ENCODE peak calls at places on chromosomes 12 and 14, in ten cellular contexts. S is transverse colon, B is sigmoid colon, F is tibial nerve, W is H1, Q is K562, A is stomach, X is A549, O is SK-N-SH, D is upper lobe of left lung. M is an unnamed sample.

GRCh38 chr12:19894803-19895202 is 455.5 kb downstream of the AEBP2 start:
- DNase-seq in O (no peak), S (no peak), X (no peak), B (no peak), W (no peak), Q (no peak), F (no peak), D (no peak), A (no peak), M (no peak)

GRCh38 chr14:24177928-24178327 is 6.0 kb downstream of the REC8 start:
- DNase-seq in W (no peak), B (no peak), S (no peak), D (peak), F (no peak), Q (no peak), O (no peak), X (no peak), A (no peak), M (no peak)

GRCh38 chr12:15931590-15932053 is 20.5 kb downstream of the DERA start:
- DNase-seq in F (no peak), O (no peak), A (no peak), W (no peak), Q (peak), D (no peak), B (no peak), X (peak), S (no peak), M (no peak)

GRCh38 chr12:122793685-122794106 is 19.3 kb downstream of the CCDC62 start:
- DNase-seq in F (peak), W (no peak), Q (peak), S (no peak), X (peak), B (no peak), A (no peak), D (no peak), O (peak), M (no peak)

GRCh38 chr14:64503184-64503433 is 529 bp downstream of the ZBTB25 start:
- DNase-seq in Q (no peak), X (no peak), O (no peak), F (no peak), S (no peak), W (no peak), B (peak), A (no peak), D (no peak), M (no peak)

GRCh38 chr12:24954261-24954660 is 5.4 kb upstream of the BCAT1 start:
- DNase-seq in X (no peak), B (no peak), O (peak), A (no peak), S (no peak), Q (peak), D (no peak), F (no peak), W (no peak), M (no peak)

GRCh38 chr14:103056322-103057027 is 874 bp downstream of the CDC42BPB start:
- DNase-seq in F (peak), O (peak), S (peak), Q (peak), D (peak), X (peak), W (peak), B (peak), A (peak), M (peak)

GRCh38 chr12:388547-389137 is 478 bp downstream of the KDM5A start:
- DNase-seq in B (no peak), Q (peak), D (peak), S (peak), W (no peak), A (no peak), F (no peak), X (peak), O (no peak), M (no peak)

GRCh38 chr12:116771651-116772050 is 33.5 kb downstream of the RNFT2 start:
- DNase-seq in O (no peak), A (no peak), Q (no peak), F (no peak), B (no peak), W (no peak), S (no peak), D (no peak), X (no peak), M (no peak)

GRCh38 chr14:35416108-35416750 is 11.7 kb upstream of the NFKBIA start:
- DNase-seq in X (no peak), B (no peak), D (no peak), A (no peak), F (no peak), Q (no peak), W (no peak), O (no peak), S (peak), M (no peak)

GRCh38 chr12:58711968-58712367 is 208.3 kb downstream of the LRIG3 start:
- DNase-seq in B (no peak), X (no peak), W (no peak), S (no peak), D (no peak), Q (no peak), F (no peak), A (no peak), O (no peak), M (no peak)

GRCh38 chr12:20547788-20548575 is 147.2 kb upstream of the SLCO1C1 start:
- DNase-seq in O (no peak), Q (no peak), B (no peak), F (peak), A (no peak), D (no peak), S (no peak), W (no peak), X (no peak), M (no peak)

GRCh38 chr14:102323102-102323501 is 3.6 kb downstream of the ZNF839 start:
- DNase-seq in W (no peak), X (peak), Q (no peak), O (peak), F (peak), B (peak), S (peak), D (no peak), A (peak), M (peak)

GRCh38 chr14:67331368-67332125 is 28.1 kb downstream of the ATP6V1D start:
- DNase-seq in F (no peak), A (no peak), D (no peak), Q (no peak), W (no peak), X (no peak), S (no peak), O (no peak), B (no peak), M (no peak)

GRCh38 chr14:35915775-35916174 is 89.6 kb downstream of the BRMS1L start:
- DNase-seq in W (no peak), F (no peak), D (no peak), Q (no peak), A (no peak), X (no peak), O (no peak), S (no peak), B (no peak), M (no peak)

GRCh38 chr12:62631531-62632520 is 165.2 kb downstream of the MON2 start:
- DNase-seq in D (peak), S (peak), B (peak), Q (no peak), A (peak), W (peak), F (peak), X (peak), O (peak), M (peak)

GRCh38 chr12:19036673-19037357 is 92.7 kb upstream of the PLEKHA5 start:
- DNase-seq in S (no peak), W (no peak), D (no peak), B (no peak), O (no peak), F (no peak), Q (no peak), A (no peak), X (no peak), M (no peak)

GRCh38 chr14:93683241-93683640 is 105.0 kb downstream of the PRIMA1 start:
- DNase-seq in S (no peak), W (peak), B (no peak), Q (peak), A (no peak), X (peak), O (peak), F (peak), D (no peak), M (no peak)

GRCh38 chr12:49777800-49778748 is 36.7 kb downstream of the TMBIM6 start:
- DNase-seq in A (peak), X (peak), D (peak), S (peak), F (no peak), Q (peak), B (no peak), W (peak), O (no peak), M (peak)

GRCh38 chr12:31897791-31898503 is 61.3 kb upstream of the RESF1 start:
- DNase-seq in A (peak), W (peak), Q (peak), B (no peak), O (peak), S (peak), D (peak), X (peak), F (peak), M (no peak)

GRCh38 chr14:70655110-70655826 is 13.6 kb downstream of the TTC9 start:
- DNase-seq in F (no peak), D (no peak), X (no peak), O (no peak), S (peak), B (no peak), A (peak), W (peak), Q (no peak), M (no peak)

GRCh38 chr14:29222671-29223268 is 456.2 kb downstream of the FOXG1 start:
- DNase-seq in A (no peak), Q (peak), B (no peak), W (no peak), X (peak), O (peak), F (no peak), D (no peak), S (no peak), M (peak)

GRCh38 chr14:93824518-93825234 is 36.4 kb upstream of the PRIMA1 start:
- DNase-seq in X (no peak), W (no peak), Q (no peak), D (peak), S (no peak), F (no peak), O (peak), B (no peak), A (no peak), M (no peak)

GRCh38 chr14:92471919-92472318 is 41.7 kb upstream of the RIN3 start:
- DNase-seq in O (no peak), F (no peak), A (no peak), S (peak), Q (no peak), D (no peak), W (peak), X (peak), B (no peak), M (no peak)

DNA sequence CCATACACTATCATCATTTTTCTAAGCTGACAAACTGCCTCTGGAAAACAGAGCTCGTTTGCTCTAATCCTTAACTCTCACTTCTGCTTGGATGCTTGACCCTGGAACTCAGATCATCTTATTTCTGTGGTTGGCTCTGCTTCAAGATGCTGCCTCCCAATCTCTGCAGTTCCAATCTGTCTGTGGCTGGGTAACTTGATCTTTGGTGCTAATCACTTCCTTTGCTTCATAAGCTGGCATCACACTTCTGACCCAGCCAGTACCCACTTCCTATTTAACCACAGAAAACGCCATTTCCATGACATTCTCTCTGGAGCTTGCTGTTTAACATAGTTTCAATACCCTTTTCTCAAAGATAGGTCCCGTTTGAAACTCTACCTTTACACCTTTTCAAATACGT is 254.2 kb downstream of the ACSS3 start:
- DNase-seq in B (no peak), S (no peak), A (no peak), W (no peak), F (no peak), D (no peak), X (no peak), Q (no peak), O (no peak), M (no peak)
- TF ChIP-seq EP300 in B (no peak), S (no peak), A (no peak), W (no peak), F (no peak), D (no peak), X (no peak), Q (no peak), O (no peak), M (no peak)

DNA sequence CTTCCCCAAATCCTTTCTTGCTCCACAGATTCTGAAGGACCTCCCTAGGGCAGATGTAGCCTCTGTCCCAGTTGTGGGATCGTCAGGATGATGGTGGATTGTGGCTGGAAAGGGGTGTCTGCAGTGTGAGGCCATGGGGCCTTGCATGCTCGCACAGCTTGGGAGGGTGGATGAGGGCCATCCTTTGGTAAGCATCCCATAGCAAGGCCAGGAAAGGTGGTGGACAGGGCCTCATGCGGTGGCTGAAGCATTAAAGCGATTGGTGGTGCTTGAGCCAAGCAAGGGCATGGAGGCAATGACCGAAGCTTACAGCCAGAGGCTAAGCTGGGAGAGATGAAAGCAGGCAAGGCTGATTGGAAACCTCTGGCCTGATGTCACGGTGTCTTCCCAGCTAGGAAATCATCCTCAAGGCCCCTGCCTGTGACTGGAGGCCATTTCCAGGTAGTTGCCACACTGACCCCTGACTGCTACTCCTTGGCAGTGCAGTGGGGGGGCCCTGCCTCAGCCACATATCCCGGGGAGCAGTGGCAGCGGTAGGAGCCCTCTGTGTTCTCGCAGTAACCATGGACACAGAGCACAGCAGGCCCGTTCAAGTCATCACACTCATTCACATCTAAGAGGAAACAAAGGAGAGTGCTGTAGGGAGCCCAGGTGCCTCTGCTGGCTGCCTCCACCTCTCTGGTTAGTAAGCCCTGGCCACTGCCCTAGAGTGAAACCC is 7.0 kb downstream of the ISCA2 start:
- DNase-seq in X (no peak), S (no peak), A (no peak), F (no peak), D (no peak), B (peak), Q (no peak), W (no peak), O (no peak), M (no peak)
- H3K4me3 ChIP-seq in X (no peak), S (no peak), A (no peak), F (no peak), D (no peak), B (no peak), Q (no peak), W (peak), O (no peak), M (no peak)

GRCh38 chr12:113002155-113002554 is 23.8 kb downstream of the OAS2 start:
- DNase-seq in D (no peak), F (no peak), X (peak), W (no peak), S (no peak), B (no peak), O (no peak), Q (no peak), A (no peak), M (no peak)
- TF ChIP-seq CTCF in D (no peak), F (no peak), X (no peak), W (no peak), S (no peak), B (no peak), O (no peak), Q (peak), A (no peak), M (no peak)

DNA sequence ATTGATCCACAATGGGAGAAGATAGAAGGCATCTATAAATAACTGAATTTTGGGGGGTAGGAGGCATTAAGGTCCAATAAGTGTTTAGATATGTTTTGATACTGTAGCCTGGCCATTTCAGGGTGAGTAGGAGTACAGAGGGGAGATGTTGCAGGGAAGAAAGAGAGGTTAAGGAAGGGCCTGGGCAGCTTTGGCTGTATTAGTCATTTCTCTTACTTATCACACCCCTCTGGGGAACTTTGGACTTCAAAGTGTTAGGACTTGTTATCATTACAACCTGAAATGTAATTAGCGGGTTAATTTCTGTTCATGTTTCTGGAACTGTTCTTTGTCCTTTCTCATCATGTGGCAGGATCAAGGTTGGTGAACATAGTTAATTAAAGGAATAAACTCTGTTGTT is 40.3 kb downstream of the SUSD6 start:
- DNase-seq in Q (peak), O (no peak), W (no peak), F (no peak), B (no peak), S (no peak), A (no peak), D (no peak), X (no peak), M (no peak)
- TF ChIP-seq EP300 in Q (no peak), O (no peak), W (no peak), F (no peak), B (no peak), S (no peak), A (no peak), D (no peak), X (no peak), M (no peak)

DNA sequence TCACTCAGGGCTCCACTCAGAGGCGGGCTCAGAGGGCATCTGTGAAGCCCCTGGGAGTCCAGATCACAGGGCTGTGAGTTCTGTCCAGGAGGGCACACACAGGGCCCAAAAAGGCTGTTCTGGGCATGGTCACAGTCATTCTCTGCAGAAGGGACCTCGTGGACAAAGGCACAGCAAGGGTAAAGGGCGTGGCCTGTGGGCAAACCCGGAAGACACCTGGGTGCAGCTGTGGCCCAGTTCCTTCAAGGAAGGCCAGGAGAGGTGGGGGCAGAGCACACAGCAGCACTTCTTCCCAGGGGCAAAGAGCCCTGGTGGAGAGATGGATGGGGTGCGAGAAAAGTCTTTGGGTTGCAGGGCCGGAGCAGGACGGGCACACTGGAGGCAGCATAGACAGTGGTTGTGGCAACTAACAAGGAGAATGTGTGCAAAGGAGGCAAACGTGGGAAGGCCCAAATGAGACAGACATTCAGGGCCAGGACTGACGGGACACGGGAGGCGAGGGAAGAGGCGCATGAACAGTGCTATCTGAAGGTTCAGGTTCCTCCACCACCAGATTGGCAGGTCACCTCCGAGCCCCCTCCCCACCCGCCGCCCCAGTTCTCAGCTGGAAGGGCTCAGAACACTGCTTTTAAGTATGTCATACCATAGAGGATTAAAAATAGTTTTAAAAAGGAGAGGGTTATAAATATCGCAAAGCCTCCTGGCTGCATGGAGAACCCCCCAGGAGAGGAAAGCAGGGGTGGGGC is 8.9 kb downstream of the CLMN start:
- DNase-seq in O (no peak), S (peak), F (no peak), X (no peak), Q (no peak), D (no peak), A (no peak), W (no peak), B (no peak), M (no peak)
- H3K4me3 ChIP-seq in O (no peak), S (no peak), F (no peak), X (no peak), Q (no peak), D (no peak), A (no peak), W (no peak), B (no peak), M (no peak)

GRCh38 chr12:80622271-80622670 is 85.2 kb upstream of the MYF6 start:
- DNase-seq in O (no peak), Q (no peak), S (no peak), X (peak), B (no peak), D (no peak), A (no peak), F (no peak), W (no peak), M (no peak)
- TF ChIP-seq CTCF in O (peak), Q (no peak), S (no peak), X (peak), B (no peak), D (no peak), A (no peak), F (no peak), W (peak), M (no peak)

GRCh38 chr12:28108599-28108998 is 81.7 kb upstream of the CCDC91 start:
- DNase-seq in X (no peak), F (no peak), D (no peak), A (no peak), Q (peak), B (no peak), O (no peak), S (no peak), W (no peak), M (no peak)
- TF ChIP-seq EP300 in X (no peak), F (no peak), D (no peak), A (no peak), Q (no peak), B (no peak), O (no peak), S (no peak), W (no peak), M (no peak)

DNA sequence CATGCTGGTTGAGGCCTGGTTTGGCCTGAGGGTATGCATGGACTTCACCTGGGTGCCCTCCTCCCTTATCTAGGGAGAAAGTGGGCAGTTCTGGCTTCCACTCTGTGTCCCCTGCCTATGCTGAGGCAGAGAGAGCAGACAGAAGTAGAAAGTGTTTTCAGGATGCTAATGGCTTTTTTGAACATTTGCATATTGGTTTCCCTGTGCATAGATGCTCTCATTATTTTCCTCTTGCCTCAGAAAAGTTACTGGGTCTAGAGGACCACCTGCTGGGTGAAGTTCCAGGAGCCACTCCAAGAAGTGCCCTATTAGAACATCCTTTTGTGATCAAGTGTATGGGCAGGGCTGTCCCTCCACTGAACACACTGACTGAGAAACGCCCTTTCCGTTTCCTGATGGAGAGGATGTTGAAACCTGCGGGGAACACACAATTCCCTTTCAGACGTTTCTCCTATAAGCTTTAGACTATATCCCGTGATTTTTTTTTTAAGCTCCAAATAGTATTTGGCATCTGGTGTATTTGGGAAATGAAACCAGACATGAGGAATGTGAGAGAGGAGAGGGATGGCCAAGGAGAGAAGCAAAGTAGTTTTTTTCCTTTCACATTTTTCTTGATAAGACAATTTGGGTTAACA is 66.6 kb downstream of the DAAM1 start:
- DNase-seq in X (no peak), O (peak), S (no peak), F (peak), Q (no peak), B (peak), A (no peak), D (no peak), W (no peak), M (no peak)
- H3K4me3 ChIP-seq in X (no peak), O (no peak), S (no peak), F (no peak), Q (no peak), B (no peak), A (no peak), D (no peak), W (no peak), M (no peak)

M was measured in ovary.